ENCODE peak calls at places on chromosome X, in six cellular contexts. H is AG09319, C is cardiac fibroblast, U is MM.1S, L is tibial nerve, E is GM10248. P is an unnamed sample.

GRCh38 chrX:47683171-47684145 is 24.5 kb upstream of the UXT start:
- DNase-seq in H (no peak), C (peak; percentile 12), U (peak; percentile 51), L (no peak), E (no peak), P (no peak)

GRCh38 chrX:74383611-74384010 is 37.7 kb upstream of the SLC16A2 start:
- DNase-seq in H (peak; percentile 18), C (peak; percentile 64), U (peak; percentile 25), L (peak; percentile 8), E (peak; percentile 16), P (peak; percentile 35)

GRCh38 chrX:96563663-96564062 is 121.0 kb upstream of the DIAPH2 start:
- DNase-seq in H (peak; percentile 67), C (peak; percentile 76), U (no peak), L (peak; percentile 6), E (no peak), P (no peak)

GRCh38 chrX:50812995-50813842 is 775 bp downstream of the SHROOM4 start:
- DNase-seq in H (no peak), C (peak; percentile 53), U (no peak), L (no peak), E (no peak), P (peak; percentile 13)

GRCh38 chrX:69309074-69309792 is 144.0 kb upstream of the PJA1 start:
- DNase-seq in H (no peak), C (no peak), U (no peak), L (no peak), E (no peak), P (no peak)

GRCh38 chrX:78437621-78438020 is 110.2 kb upstream of the CYSLTR1 start:
- DNase-seq in H (no peak), C (no peak), U (no peak), L (no peak), E (no peak), P (no peak)

GRCh38 chrX:13659057-13659456 is 6.1 kb downstream of the TCEANC start:
- DNase-seq in H (peak; percentile 8), C (peak; percentile 87), U (no peak), L (no peak), E (no peak), P (no peak)

GRCh38 chrX:43939187-43939926 is 33.8 kb downstream of the NDP start:
- DNase-seq in H (no peak), C (peak; percentile 18), U (no peak), L (no peak), E (no peak), P (no peak)

GRCh38 chrX:67636532-67636931 is 92.7 kb downstream of the AR start:
- DNase-seq in H (no peak), C (peak; percentile 13), U (no peak), L (no peak), E (no peak), P (no peak)

GRCh38 chrX:103513476-103514108 is 5.7 kb downstream of the RAB40A start:
- DNase-seq in H (no peak), C (peak; percentile 63), U (no peak), L (no peak), E (no peak), P (no peak)

GRCh38 chrX:15301924-15302323 is 13.5 kb downstream of the ASB11 start:
- DNase-seq in H (no peak), C (peak; percentile 37), U (no peak), L (peak; percentile 62), E (no peak), P (no peak)

GRCh38 chrX:10360121-10360520 is 203.3 kb downstream of the CLCN4 start:
- DNase-seq in H (no peak), C (no peak), U (no peak), L (peak; percentile 4), E (no peak), P (no peak)

GRCh38 chrX:148259990-148260389 is 240.4 kb upstream of the AFF2 start:
- DNase-seq in H (no peak), C (no peak), U (no peak), L (no peak), E (no peak), P (no peak)
- TF ChIP-seq CTCF in H (no peak), C (no peak), U (no peak), L (no peak), E (no peak), P (no peak)

DNA sequence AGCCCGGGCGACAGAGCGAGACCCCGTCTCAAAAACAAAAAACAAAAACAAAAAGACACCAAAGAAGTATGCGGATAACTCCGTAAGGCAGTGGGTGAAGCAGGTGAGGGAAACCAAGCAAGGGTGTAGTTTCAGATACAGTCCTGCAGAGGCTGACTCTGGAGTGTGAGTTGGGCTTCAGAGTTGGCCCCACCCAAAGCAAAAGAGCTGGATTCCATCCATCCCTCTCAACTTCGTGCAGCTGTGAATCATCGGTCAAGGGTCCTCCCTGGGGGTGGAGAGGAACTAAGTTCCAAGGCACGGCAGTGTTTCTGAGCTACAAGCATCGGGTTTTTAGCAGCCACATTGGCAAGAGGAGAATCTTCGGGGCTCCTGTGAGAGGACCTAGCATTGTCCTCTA is 43.9 kb upstream of the FAM9A start:
- DNase-seq in H (no peak), C (peak; percentile 38), U (no peak), L (no peak), E (no peak), P (no peak)
- TF ChIP-seq CTCF in H (no peak), C (peak; percentile 11), U (no peak), L (no peak), E (no peak), P (no peak)

GRCh38 chrX:154322890-154323289 is 27.3 kb downstream of the TKTL1 start:
- DNase-seq in H (no peak), C (no peak), U (no peak), L (no peak), E (no peak), P (no peak)

GRCh38 chrX:154323537-154323936 is 27.9 kb downstream of the TKTL1 start:
- DNase-seq in H (no peak), C (no peak), U (no peak), L (no peak), E (no peak), P (no peak)

GRCh38 chrX:154320406-154320805 is 24.8 kb downstream of the TKTL1 start:
- DNase-seq in H (no peak), C (no peak), U (no peak), L (no peak), E (no peak), P (no peak)

GRCh38 chrX:154321152-154321551 is 25.6 kb downstream of the TKTL1 start:
- DNase-seq in H (no peak), C (no peak), U (peak; percentile 37), L (no peak), E (no peak), P (no peak)

DNA sequence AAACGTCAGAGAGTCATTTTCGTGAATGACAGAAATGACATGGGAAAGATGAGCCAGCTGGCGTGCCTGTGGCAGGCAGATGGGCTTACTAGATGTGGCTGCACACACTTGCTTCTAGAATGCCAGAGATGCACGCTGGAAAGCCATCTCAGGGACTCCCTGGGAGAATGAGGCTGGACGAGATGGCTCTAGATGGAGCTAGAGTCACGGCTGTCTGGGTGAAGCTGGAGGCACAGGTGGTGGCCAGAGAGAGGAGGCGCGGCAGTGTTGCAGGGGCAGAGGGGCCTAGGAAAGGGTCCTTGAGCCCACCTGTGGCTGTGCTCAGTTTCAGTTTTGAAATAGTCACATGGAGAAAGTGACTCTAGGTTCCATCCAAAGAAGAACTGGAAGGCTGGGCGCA is 26.0 kb downstream of the TKTL1 start:
- DNase-seq in H (no peak), C (no peak), U (peak; percentile 47), L (no peak), E (no peak), P (peak; percentile 37)
- TF ChIP-seq CTCF in H (no peak), C (no peak), U (peak; percentile 37), L (no peak), E (peak; percentile 42), P (peak; percentile 21)

GRCh38 chrX:53280316-53280702 is 1.1 kb downstream of the IQSEC2 start:
- DNase-seq in H (no peak), C (no peak), U (no peak), L (no peak), E (no peak), P (no peak)

GRCh38 chrX:53280703-53281320 is 572 bp downstream of the IQSEC2 start:
- DNase-seq in H (no peak), C (peak; percentile 43), U (no peak), L (peak; percentile 56), E (no peak), P (no peak)

GRCh38 chrX:53282313-53282712 is 929 bp upstream of the IQSEC2 start:
- DNase-seq in H (no peak), C (no peak), U (no peak), L (no peak), E (no peak), P (no peak)

GRCh38 chrX:53281321-53281822 is at the start of gene IQSEC2:
- DNase-seq in H (peak; percentile 52), C (peak; percentile 74), U (no peak), L (peak; percentile 69), E (no peak), P (no peak)

DNA sequence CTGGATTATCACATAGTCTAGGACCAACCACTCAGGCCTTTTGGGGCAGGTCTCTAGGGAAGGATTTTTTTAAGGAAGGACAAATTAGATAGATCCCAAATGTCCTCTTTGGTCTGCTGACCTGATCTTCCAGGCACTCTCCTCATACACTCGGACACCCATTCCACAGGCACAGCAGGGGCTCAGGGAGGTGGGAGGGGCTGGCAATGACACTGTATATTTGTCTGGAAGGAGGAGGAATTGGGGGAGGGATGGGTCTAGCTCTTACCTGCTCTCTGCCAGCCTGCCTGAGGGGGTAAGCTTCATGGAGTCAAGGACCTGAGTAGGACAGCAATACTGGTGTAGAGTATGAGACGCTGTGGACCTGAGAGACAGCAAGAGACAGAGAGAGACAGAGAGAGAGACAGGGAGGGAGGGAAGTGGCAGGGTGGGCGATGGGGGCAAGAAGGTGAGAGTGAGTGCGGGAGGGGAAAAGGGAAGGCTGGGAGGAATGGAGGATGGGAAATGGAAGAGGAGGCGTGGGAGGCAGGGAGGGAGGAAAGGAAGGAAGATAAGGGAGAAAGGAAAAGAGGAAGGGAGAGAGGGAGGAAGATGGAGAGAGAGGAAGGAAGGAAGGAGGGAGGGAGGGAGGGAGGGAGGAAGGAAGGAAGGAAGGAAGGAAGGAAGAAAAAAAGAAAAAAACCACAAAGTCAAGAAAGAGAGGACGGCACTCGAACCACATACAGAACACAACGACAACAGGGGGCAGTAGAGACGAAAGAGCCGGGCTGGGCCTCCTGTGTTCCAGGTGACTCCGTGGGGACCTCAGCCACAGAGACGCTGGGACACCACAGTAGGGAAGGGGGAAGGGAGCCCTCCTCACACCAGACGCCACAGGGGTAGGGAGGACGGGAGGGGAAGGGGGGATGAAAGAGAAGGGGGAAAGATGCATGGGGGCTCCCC is 1.8 kb downstream of the IQSEC2 start:
- DNase-seq in H (no peak), C (no peak), U (no peak), L (no peak), E (no peak), P (no peak)
- TF ChIP-seq CTCF in H (no peak), C (no peak), U (no peak), L (no peak), E (no peak), P (no peak)

DNA sequence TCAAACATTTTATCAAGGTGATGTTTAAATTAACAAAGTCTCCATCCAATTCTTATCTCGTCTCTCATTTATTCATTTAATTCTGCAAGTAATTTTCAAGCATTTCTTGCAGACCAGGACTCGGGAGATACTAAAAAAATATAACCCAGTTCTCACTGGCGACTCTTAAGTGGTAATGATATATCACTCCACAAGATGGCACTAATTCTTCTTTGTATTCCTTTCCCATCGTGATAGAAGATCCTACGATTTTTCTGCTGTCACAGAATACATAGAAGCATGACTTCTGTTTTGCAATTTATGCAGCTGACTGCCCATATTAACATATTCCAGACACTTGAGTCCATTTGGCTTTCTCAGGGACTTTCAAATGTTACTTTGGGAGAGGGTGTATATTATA is 64.0 kb upstream of the FGF13 start:
- DNase-seq in H (peak; percentile 5), C (peak; percentile 34), U (peak; percentile 41), L (no peak), E (peak; percentile 18), P (peak; percentile 31)
- TF ChIP-seq CTCF in H (peak; percentile 44), C (peak; percentile 19), U (peak; percentile 49), L (peak; percentile 41), E (no peak), P (peak; percentile 20)